ENCODE peak calls at places on chromosomes 3 and 15, in five cellular contexts. H, M, K, R and E are unnamed samples.

GRCh38 chr3:143951351-143951971 is 20.2 kb upstream of the DIPK2A start:
- DNase-seq in H (peak; percentile 22), R (peak; percentile 19), K (no peak), M (peak; percentile 52), E (peak; percentile 30)

GRCh38 chr3:160402249-160403027 is 3.0 kb downstream of the SMC4 start:
- DNase-seq in M (peak; percentile 21), R (no peak), K (peak; percentile 40), H (no peak), E (peak; percentile 57)

GRCh38 chr3:60552581-60552980 is 698.7 kb downstream of the FHIT start:
- DNase-seq in H (no peak), M (no peak), K (no peak), R (no peak), E (peak; percentile 21)

GRCh38 chr3:138234401-138235179 is 47.5 kb downstream of the ARMC8 start:
- DNase-seq in K (no peak), H (no peak), M (no peak), R (no peak), E (no peak)

GRCh38 chr3:102163039-102163817 is 271.6 kb upstream of the ZPLD1 start:
- DNase-seq in M (peak; percentile 84), R (peak; percentile 31), K (no peak), H (no peak), E (peak; percentile 97)

GRCh38 chr3:181330257-181330656 is 340.7 kb upstream of the DNAJC19 start:
- DNase-seq in K (no peak), H (no peak), R (no peak), M (no peak), E (no peak)

GRCh38 chr3:12884104-12884742 is 42.9 kb upstream of the RPL32 start:
- DNase-seq in M (peak; percentile 33), R (no peak), K (no peak), H (peak; percentile 59), E (no peak)

GRCh38 chr15:64717130-64717529 is 58.3 kb downstream of the RBPMS2 start:
- DNase-seq in K (no peak), M (no peak), R (no peak), H (no peak), E (no peak)

GRCh38 chr3:113736548-113737089 is 9.4 kb downstream of the NAA50 start:
- DNase-seq in M (peak; percentile 66), R (peak; percentile 18), H (peak; percentile 17), K (peak; percentile 36), E (peak; percentile 24)

GRCh38 chr3:29346828-29347227 is 66.0 kb downstream of the RBMS3 start:
- DNase-seq in K (no peak), R (no peak), H (no peak), M (peak; percentile 46), E (no peak)

GRCh38 chr3:149623819-149624218 is 34.0 kb downstream of the WWTR1 start:
- DNase-seq in K (no peak), R (no peak), H (no peak), M (no peak), E (no peak)

GRCh38 chr15:33048255-33048654 is 146.3 kb downstream of the FMN1 start:
- DNase-seq in H (no peak), R (no peak), K (no peak), M (no peak), E (no peak)

GRCh38 chr3:65685621-65686020 is 353.1 kb downstream of the MAGI1 start:
- DNase-seq in R (no peak), H (no peak), M (no peak), K (peak; percentile 1), E (no peak)